ENCODE peak calls at places on chromosomes 4 and X, in four cellular contexts. One of them, this sample, is unnamed. For H3K4me1, the result is how much of the 10 kb centered on the place peaks cover.

GRCh38 chr4:149173241-149174013 is 642.2 kb downstream of the IQCM start:
- DNase-seq in uterus: no peak
- DNase-seq in hepatocyte: no peak
- DNase-seq in left lung: no peak
- DNase-seq in this sample: no peak

GRCh38 chrX:129318375-129318774 is 204.9 kb downstream of the SMARCA1 start:
- DNase-seq in uterus: no peak
- DNase-seq in hepatocyte: peak
- DNase-seq in left lung: no peak
- DNase-seq in this sample: no peak

GRCh38 chrX:123236868-123237267 is 52.8 kb downstream of the GRIA3 start:
- DNase-seq in uterus: no peak
- DNase-seq in hepatocyte: no peak
- DNase-seq in left lung: no peak
- DNase-seq in this sample: no peak

GRCh38 chrX:38438321-38438720 is 85.9 kb downstream of the OTC start:
- DNase-seq in uterus: no peak
- DNase-seq in hepatocyte: no peak
- DNase-seq in left lung: no peak
- DNase-seq in this sample: no peak

GRCh38 chr4:137611998-137612700 is 79.9 kb upstream of the PCDH18 start:
- DNase-seq in uterus: no peak
- DNase-seq in hepatocyte: no peak
- DNase-seq in left lung: no peak
- DNase-seq in this sample: no peak

GRCh38 chrX:6778547-6779231 is 243.8 kb upstream of the VCX3A start:
- DNase-seq in uterus: no peak
- DNase-seq in hepatocyte: no peak
- DNase-seq in left lung: no peak
- DNase-seq in this sample: no peak

GRCh38 chr4:130044788-130045531 is 949.0 kb downstream of the C4orf33 start:
- DNase-seq in uterus: no peak
- DNase-seq in hepatocyte: no peak
- DNase-seq in left lung: no peak
- DNase-seq in this sample: no peak

GRCh38 chrX:9909254-9909653 is 57.9 kb upstream of the CLDN34 start:
- DNase-seq in uterus: no peak
- DNase-seq in hepatocyte: no peak
- DNase-seq in left lung: no peak
- DNase-seq in this sample: no peak

GRCh38 chrX:41846714-41847113 is 76.6 kb downstream of the CASK start:
- DNase-seq in uterus: no peak
- DNase-seq in hepatocyte: no peak
- DNase-seq in left lung: no peak
- DNase-seq in this sample: no peak

GRCh38 chr4:76198411-76199237 is 15.0 kb downstream of the SCARB2 start:
- DNase-seq in uterus: peak
- DNase-seq in hepatocyte: peak
- DNase-seq in left lung: no peak
- DNase-seq in this sample: no peak

GRCh38 chrX:17397074-17397473 is 22.1 kb downstream of the NHS start:
- DNase-seq in uterus: no peak
- DNase-seq in hepatocyte: no peak
- DNase-seq in left lung: no peak
- DNase-seq in this sample: no peak

GRCh38 chrX:120477453-120477852 is 8.4 kb upstream of the LAMP2 start:
- DNase-seq in uterus: no peak
- DNase-seq in hepatocyte: no peak
- DNase-seq in left lung: no peak
- DNase-seq in this sample: no peak

GRCh38 chr4:117466388-117466787 is 381.0 kb upstream of the TRAM1L1 start:
- DNase-seq in uterus: no peak
- DNase-seq in hepatocyte: no peak
- DNase-seq in left lung: no peak
- DNase-seq in this sample: no peak

GRCh38 chrX:2694868-2695267 is 3.8 kb downstream of the CD99 start:
- DNase-seq in uterus: no peak
- DNase-seq in hepatocyte: no peak
- DNase-seq in left lung: no peak
- DNase-seq in this sample: no peak

GRCh38 chrX:2698604-2699003 is 7.5 kb downstream of the CD99 start:
- DNase-seq in uterus: no peak
- DNase-seq in hepatocyte: no peak
- DNase-seq in left lung: no peak
- DNase-seq in this sample: no peak

GRCh38 chrX:2697741-2698294 is 6.7 kb downstream of the CD99 start:
- DNase-seq in uterus: no peak
- DNase-seq in hepatocyte: no peak
- DNase-seq in left lung: no peak
- DNase-seq in this sample: no peak

GRCh38 chrX:2697306-2697705 is 6.2 kb downstream of the CD99 start:
- DNase-seq in uterus: no peak
- DNase-seq in hepatocyte: no peak
- DNase-seq in left lung: no peak
- DNase-seq in this sample: no peak

GRCh38 chrX:2696698-2697215 is 5.7 kb downstream of the CD99 start:
- DNase-seq in uterus: no peak
- DNase-seq in hepatocyte: no peak
- DNase-seq in left lung: no peak
- DNase-seq in this sample: no peak
- H3K4me1 ChIP-seq in uterus: under half
- H3K4me1 ChIP-seq in hepatocyte: under half
- H3K4me1 ChIP-seq in left lung: under half
- H3K4me1 ChIP-seq in this sample: under half

DNA sequence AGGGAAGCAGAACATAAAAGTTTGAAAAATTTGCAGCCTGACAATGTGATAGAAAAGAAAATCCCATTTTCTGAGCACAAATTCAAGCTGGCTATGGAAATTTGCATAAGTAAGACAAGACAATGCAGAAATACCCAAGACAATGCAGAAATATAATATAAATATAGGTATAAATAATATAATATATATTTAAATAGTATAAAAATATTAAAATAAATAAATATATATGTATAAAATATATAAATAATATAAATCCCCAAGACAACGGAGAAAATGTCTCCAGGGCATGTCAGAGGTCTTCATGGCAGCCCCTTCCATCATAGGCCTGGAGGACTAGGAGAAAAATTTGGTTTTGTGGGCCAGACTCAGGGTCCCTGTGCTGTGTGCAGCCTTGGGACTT is 125.0 kb upstream of the AADAT start:
- DNase-seq in uterus: no peak
- DNase-seq in hepatocyte: no peak
- DNase-seq in left lung: no peak
- DNase-seq in this sample: no peak
- H3K4me1 ChIP-seq in uterus: under half
- H3K4me1 ChIP-seq in hepatocyte: under half
- H3K4me1 ChIP-seq in left lung: under half
- H3K4me1 ChIP-seq in this sample: under half

GRCh38 chr4:92461732-92462131 is 158.0 kb downstream of the GRID2 start:
- DNase-seq in uterus: no peak
- DNase-seq in hepatocyte: no peak
- DNase-seq in left lung: no peak
- DNase-seq in this sample: no peak
- H3K4me1 ChIP-seq in uterus: under half
- H3K4me1 ChIP-seq in hepatocyte: under half
- H3K4me1 ChIP-seq in left lung: under half
- H3K4me1 ChIP-seq in this sample: under half

DNA sequence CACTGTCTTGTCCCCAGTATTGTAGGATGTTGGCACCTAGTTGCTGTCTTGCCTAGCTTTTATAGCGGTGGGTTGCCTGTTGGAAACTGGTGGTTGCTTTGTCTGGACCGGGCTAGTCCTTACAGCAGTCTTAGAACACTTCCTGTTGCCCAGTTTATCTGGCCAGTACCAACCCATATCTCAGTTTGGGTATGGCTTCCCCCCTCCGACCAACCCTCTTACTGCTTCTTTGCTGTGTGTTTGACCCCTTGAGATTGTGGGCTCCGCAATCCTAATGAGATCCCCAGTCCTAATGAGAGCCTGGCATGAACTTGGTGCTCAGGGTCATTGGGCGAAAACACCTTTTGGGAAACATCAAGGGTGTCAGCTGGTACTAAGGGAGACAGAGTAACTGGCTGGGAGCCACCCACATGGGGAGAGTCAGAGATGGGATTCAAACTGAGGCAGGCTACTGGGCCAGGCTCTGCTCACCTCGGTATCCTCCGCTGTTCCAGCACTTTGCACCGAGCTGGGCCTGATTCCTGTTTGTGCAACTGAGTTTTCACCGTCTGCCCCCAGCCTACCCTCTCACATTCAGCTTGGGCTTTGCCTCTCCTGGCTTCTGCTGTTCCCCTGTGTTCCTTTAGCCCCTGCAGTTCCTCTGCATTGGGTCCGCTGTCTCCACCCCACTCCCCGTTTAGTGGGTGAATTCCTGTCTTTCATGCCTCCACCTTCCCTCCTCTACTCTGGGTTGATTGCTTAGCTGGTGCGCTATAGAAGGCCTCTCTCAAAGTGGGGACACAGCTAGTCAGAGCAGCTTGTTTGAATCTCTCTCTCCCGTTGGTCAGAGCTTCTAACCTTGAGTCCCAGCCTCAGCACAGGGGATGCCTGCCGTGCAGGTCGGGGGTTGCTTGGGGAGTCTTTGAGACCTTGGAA is 1.6 kb downstream of the TBC1D14 start:
- DNase-seq in uterus: no peak
- DNase-seq in hepatocyte: no peak
- DNase-seq in left lung: no peak
- DNase-seq in this sample: no peak
- H3K4me1 ChIP-seq in uterus: under half
- H3K4me1 ChIP-seq in hepatocyte: under half
- H3K4me1 ChIP-seq in left lung: under half
- H3K4me1 ChIP-seq in this sample: under half

GRCh38 chr4:13476915-13477314 is 7.2 kb downstream of the RAB28 start:
- DNase-seq in uterus: no peak
- DNase-seq in hepatocyte: peak
- DNase-seq in left lung: no peak
- DNase-seq in this sample: no peak
- H3K4me1 ChIP-seq in uterus: under half
- H3K4me1 ChIP-seq in hepatocyte: under half
- H3K4me1 ChIP-seq in left lung: under half
- H3K4me1 ChIP-seq in this sample: under half

DNA sequence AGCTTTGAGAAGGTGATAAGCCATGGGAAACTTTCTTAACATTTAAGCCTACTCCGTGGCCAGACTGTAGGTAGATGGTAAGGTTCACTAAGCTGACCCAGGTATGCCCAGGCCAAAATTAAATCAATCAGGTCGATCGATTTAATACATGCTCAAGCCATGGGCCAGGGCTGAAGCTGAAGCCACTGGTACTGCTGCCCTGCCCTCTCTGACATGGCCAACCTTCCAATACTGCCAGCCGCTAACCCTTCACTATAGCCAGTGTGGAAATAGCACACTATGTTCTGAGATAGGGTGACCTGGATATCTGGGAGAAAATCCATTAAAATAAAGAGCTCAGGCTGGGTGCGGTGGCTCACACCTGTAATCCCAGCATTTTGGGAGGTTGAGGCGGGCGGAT is 31.6 kb downstream of the TSC22D3 start:
- DNase-seq in uterus: no peak
- DNase-seq in hepatocyte: no peak
- DNase-seq in left lung: no peak
- DNase-seq in this sample: no peak
- H3K4me1 ChIP-seq in uterus: under half
- H3K4me1 ChIP-seq in hepatocyte: half or more
- H3K4me1 ChIP-seq in left lung: under half
- H3K4me1 ChIP-seq in this sample: under half

GRCh38 chr4:26746742-26747351 is 113.8 kb upstream of the STIM2 start:
- DNase-seq in uterus: no peak
- DNase-seq in hepatocyte: no peak
- DNase-seq in left lung: no peak
- DNase-seq in this sample: no peak
- H3K4me1 ChIP-seq in uterus: under half
- H3K4me1 ChIP-seq in hepatocyte: under half
- H3K4me1 ChIP-seq in left lung: under half
- H3K4me1 ChIP-seq in this sample: under half

GRCh38 chr4:125041372-125041930 is 273.3 kb upstream of the FAT4 start:
- DNase-seq in uterus: no peak
- DNase-seq in hepatocyte: no peak
- DNase-seq in left lung: no peak
- DNase-seq in this sample: no peak
- H3K4me1 ChIP-seq in uterus: under half
- H3K4me1 ChIP-seq in hepatocyte: under half
- H3K4me1 ChIP-seq in left lung: under half
- H3K4me1 ChIP-seq in this sample: under half

This sample was measured in ascending aorta.